ENCODE peak calls at places on chromosomes 3 and 15, in eight cellular contexts. U is stimulated activated CD4-positive, alpha-beta T cell treated with anti-CD3 and anti-CD28 coated beads, Interleukin-15, amount 100 ng/mL, for 1 hour; H is NB4; D is T-helper 17 cell; L is NCI-H2081; P is NCI-H146; M is ACHN; O is pancreas. Y is an unnamed sample.
A peak's percentile ranks its signal among the peaks of the same experiment; 100 is the strongest.

GRCh38 chr15:51908312-51908711 is 63.3 kb downstream of the LEO1 start:
- DNase-seq in U (no peak), H (no peak), D (no peak), L (no peak), P (no peak), M (no peak), O (no peak), Y (peak; percentile 4)

GRCh38 chr3:63295806-63296205 is 17.7 kb downstream of the SYNPR start:
- DNase-seq in U (no peak), H (no peak), D (no peak), L (no peak), P (no peak), M (no peak), O (peak; percentile 30), Y (no peak)

GRCh38 chr3:79314547-79314946 is 453.3 kb downstream of the ROBO1 start:
- DNase-seq in U (no peak), H (no peak), D (no peak), L (no peak), P (no peak), M (no peak), O (no peak), Y (peak; percentile 5)

GRCh38 chr15:38127306-38127731 is 125.3 kb upstream of the SPRED1 start:
- DNase-seq in U (no peak), H (peak; percentile 12), D (no peak), L (no peak), P (no peak), M (no peak), O (no peak), Y (no peak)

GRCh38 chr3:142319094-142319493 is 93.7 kb upstream of the GK5 start:
- DNase-seq in U (no peak), H (no peak), D (no peak), L (no peak), P (no peak), M (no peak), O (no peak), Y (no peak)

GRCh38 chr3:71728632-71729342 is 3.6 kb upstream of the EIF4E3 start:
- DNase-seq in U (no peak), H (peak; percentile 37), D (no peak), L (peak; percentile 32), P (peak; percentile 35), M (no peak), O (no peak), Y (peak; percentile 74)

GRCh38 chr3:196712514-196713413 is 587 bp downstream of the PIGX start:
- DNase-seq in U (peak; percentile 48), H (peak; percentile 58), D (peak; percentile 74), L (no peak), P (peak; percentile 80), M (peak; percentile 34), O (peak; percentile 82), Y (peak; percentile 78)

GRCh38 chr3:108127301-108127988 is 36.6 kb upstream of the CD47 start:
- DNase-seq in U (peak; percentile 45), H (peak; percentile 31), D (no peak), L (peak; percentile 60), P (peak; percentile 23), M (no peak), O (no peak), Y (no peak)

GRCh38 chr3:4306091-4306490 is 2.9 kb downstream of the SETMAR start:
- DNase-seq in U (no peak), H (no peak), D (no peak), L (no peak), P (no peak), M (no peak), O (no peak), Y (no peak)

GRCh38 chr3:180571831-180572578 is 30.0 kb upstream of the TTC14 start:
- DNase-seq in U (no peak), H (no peak), D (no peak), L (no peak), P (no peak), M (no peak), O (no peak), Y (no peak)

GRCh38 chr15:71413419-71413818 is 298.1 kb downstream of the THSD4 start:
- DNase-seq in U (no peak), H (no peak), D (no peak), L (no peak), P (no peak), M (no peak), O (no peak), Y (no peak)

GRCh38 chr3:39378957-39379777 is 4.0 kb upstream of the SLC25A38 start:
- DNase-seq in U (no peak), H (no peak), D (no peak), L (no peak), P (no peak), M (no peak), O (peak; percentile 45), Y (no peak)

GRCh38 chr15:98547741-98548166 is 100.6 kb upstream of the IGF1R start:
- DNase-seq in U (no peak), H (peak; percentile 66), D (no peak), L (no peak), P (no peak), M (peak; percentile 1), O (no peak), Y (peak; percentile 24)

GRCh38 chr3:182787302-182788036 is 5.8 kb upstream of the ATP11B start:
- DNase-seq in U (no peak), H (no peak), D (no peak), L (no peak), P (no peak), M (no peak), O (no peak), Y (no peak)

GRCh38 chr3:129599607-129600006 is 6.9 kb downstream of the PLXND1 start:
- DNase-seq in U (no peak), H (peak; percentile 93), D (no peak), L (no peak), P (no peak), M (no peak), O (no peak), Y (no peak)

GRCh38 chr3:149449799-149450198 is 24.7 kb upstream of the TM4SF4 start:
- DNase-seq in U (no peak), H (no peak), D (no peak), L (no peak), P (no peak), M (no peak), O (no peak), Y (no peak)

GRCh38 chr15:63612300-63612699 is 15.1 kb downstream of the FBXL22 start:
- DNase-seq in U (no peak), H (no peak), D (no peak), L (no peak), P (no peak), M (no peak), O (no peak), Y (no peak)

GRCh38 chr3:49871536-49872157 is 1.9 kb upstream of the CAMKV start:
- DNase-seq in U (no peak), H (no peak), D (no peak), L (no peak), P (no peak), M (no peak), O (no peak), Y (no peak)

GRCh38 chr15:49674370-49674769 is 53.5 kb downstream of the DTWD1 start:
- DNase-seq in U (no peak), H (no peak), D (no peak), L (no peak), P (no peak), M (no peak), O (no peak), Y (no peak)

GRCh38 chr15:87500240-87500639 is 756.3 kb downstream of the NTRK3 start:
- DNase-seq in U (no peak), H (no peak), D (no peak), L (no peak), P (no peak), M (no peak), O (no peak), Y (no peak)

GRCh38 chr3:61358364-61358763 is 107.1 kb upstream of the FHIT start:
- DNase-seq in U (no peak), H (no peak), D (no peak), L (no peak), P (no peak), M (no peak), O (no peak), Y (no peak)

GRCh38 chr3:172709776-172710708 is 825 bp downstream of the NCEH1 start:
- DNase-seq in U (no peak), H (peak; percentile 38), D (no peak), L (peak; percentile 49), P (peak; percentile 64), M (no peak), O (no peak), Y (peak; percentile 47)

GRCh38 chr15:65550681-65551098 is 20.4 kb downstream of the HACD3 start:
- DNase-seq in U (no peak), H (no peak), D (no peak), L (no peak), P (no peak), M (no peak), O (no peak), Y (no peak)

GRCh38 chr3:134617608-134618472 is 33.0 kb downstream of the KY start:
- DNase-seq in U (no peak), H (peak; percentile 76), D (no peak), L (no peak), P (no peak), M (no peak), O (no peak), Y (no peak)

GRCh38 chr3:60081381-60082095 is 1031.7 kb upstream of the CFAP20DC start:
- DNase-seq in U (no peak), H (peak; percentile 11), D (no peak), L (no peak), P (no peak), M (no peak), O (no peak), Y (no peak)

GRCh38 chr3:47418167-47419082 is 37.6 kb downstream of the PTPN23 start:
- DNase-seq in U (no peak), H (no peak), D (no peak), L (no peak), P (no peak), M (peak; percentile 6), O (peak; percentile 37), Y (no peak)

GRCh38 chr3:139514741-139515140 is 24.8 kb downstream of the RBP1 start:
- DNase-seq in U (no peak), H (no peak), D (no peak), L (no peak), P (no peak), M (no peak), O (no peak), Y (no peak)

GRCh38 chr3:10519236-10519635 is 13.8 kb upstream of the ATP2B2 start:
- DNase-seq in U (no peak), H (no peak), D (no peak), L (no peak), P (no peak), M (no peak), O (no peak), Y (no peak)

GRCh38 chr3:95901948-95902347 is 912.4 kb upstream of the EPHA6 start:
- DNase-seq in U (no peak), H (no peak), D (no peak), L (no peak), P (no peak), M (no peak), O (no peak), Y (no peak)

GRCh38 chr3:59426851-59427565 is 377.2 kb upstream of the CFAP20DC start:
- DNase-seq in U (no peak), H (peak; percentile 29), D (no peak), L (no peak), P (no peak), M (no peak), O (no peak), Y (no peak)

GRCh38 chr15:90956551-90957104 is 1.9 kb downstream of the RCCD1 start:
- DNase-seq in U (peak; percentile 48), H (no peak), D (peak; percentile 70), L (peak; percentile 75), P (no peak), M (no peak), O (peak; percentile 85), Y (peak; percentile 88)

GRCh38 chr3:124774305-124774673 is 44.0 kb downstream of the UMPS start:
- DNase-seq in U (no peak), H (no peak), D (no peak), L (no peak), P (no peak), M (peak; percentile 78), O (peak; percentile 48), Y (no peak)

GRCh38 chr15:31391687-31392671 is 65.3 kb downstream of the KLF13 start:
- DNase-seq in U (peak; percentile 62), H (peak; percentile 65), D (peak; percentile 75), L (peak; percentile 53), P (peak; percentile 53), M (peak; percentile 70), O (peak; percentile 83), Y (peak; percentile 78)